ENCODE peak calls at places on chromosomes 2 and 18, in four cellular contexts. G is SK-N-SH, C is GM12878, W is HepG2. U is an unnamed sample.

GRCh38 chr2:105460048-105460732 is 61.3 kb upstream of the FHL2 start:
- DNase-seq in G (no peak), C (no peak), W (no peak), U (no peak)

GRCh38 chr18:68072744-68073143 is 556.2 kb upstream of the DSEL start:
- DNase-seq in G (no peak), C (no peak), W (no peak), U (no peak)

GRCh38 chr2:58539973-58540372 is 298.8 kb upstream of the FANCL start:
- DNase-seq in G (no peak), C (no peak), W (no peak), U (peak; percentile 22)

GRCh38 chr2:112714836-112715631 is 5.8 kb upstream of the NT5DC4 start:
- DNase-seq in G (no peak), C (no peak), W (no peak), U (no peak)

GRCh38 chr2:71889991-71890684 is 257.5 kb downstream of the CYP26B1 start:
- DNase-seq in G (no peak), C (no peak), W (no peak), U (no peak)

GRCh38 chr18:13456736-13457271 is 238.2 kb downstream of the LDLRAD4 start:
- DNase-seq in G (no peak), C (no peak), W (no peak), U (no peak)

GRCh38 chr2:43474273-43474672 is 121.6 kb downstream of the THADA start:
- DNase-seq in G (no peak), C (no peak), W (no peak), U (no peak)

GRCh38 chr2:131521961-131522781 is 5.5 kb upstream of the CCDC74A start:
- DNase-seq in G (no peak), C (no peak), W (no peak), U (no peak)

GRCh38 chr2:46390036-46390435 is 89.3 kb upstream of the TMEM247 start:
- DNase-seq in G (no peak), C (no peak), W (no peak), U (no peak)

DNA sequence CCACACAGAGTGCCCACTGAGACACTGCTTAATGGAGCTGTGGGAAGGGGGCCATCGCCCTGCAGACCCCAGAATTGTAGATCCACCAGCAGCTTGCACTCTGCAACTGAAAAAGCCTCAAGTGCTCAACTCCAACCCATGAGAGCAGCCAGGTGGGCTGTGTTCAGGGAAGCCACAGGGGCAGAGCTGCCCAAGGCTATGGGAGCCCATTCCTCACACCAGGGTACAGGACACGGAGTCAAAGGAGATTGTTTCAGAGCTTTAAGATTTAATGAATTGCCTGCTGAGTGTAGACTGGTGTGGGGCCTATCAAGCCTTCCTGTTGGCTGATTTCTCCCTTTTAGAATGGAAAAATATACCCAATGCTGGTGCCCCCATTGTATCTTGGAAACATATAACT is 17.2 kb downstream of the TPO start:
- DNase-seq in G (no peak), C (no peak), W (no peak), U (no peak)
- TF ChIP-seq FOXM1 in G (no peak), C (no peak), W (no peak), U (no peak)

DNA sequence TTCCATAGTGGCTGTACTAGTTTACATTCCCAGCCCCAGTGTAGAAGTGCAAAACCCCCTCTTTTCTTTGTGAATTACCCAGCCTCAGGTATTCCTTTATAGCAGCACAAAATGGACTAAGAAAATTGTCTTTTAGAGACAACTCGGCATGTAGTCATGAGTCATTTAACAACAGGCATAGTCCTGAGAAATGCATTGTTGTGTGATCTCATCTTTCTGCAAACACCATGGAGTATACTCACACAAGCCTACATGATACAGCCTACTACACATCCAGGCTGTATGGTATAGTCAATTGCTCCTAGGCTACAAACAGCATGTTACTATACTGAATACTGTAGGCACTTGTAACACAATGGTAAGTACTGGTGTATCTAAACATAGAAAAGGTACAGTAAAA is 44.4 kb upstream of the MBP start:
- DNase-seq in G (no peak), C (no peak), W (no peak), U (no peak)
- TF ChIP-seq FOXM1 in G (no peak), C (no peak), W (no peak), U (no peak)

DNA sequence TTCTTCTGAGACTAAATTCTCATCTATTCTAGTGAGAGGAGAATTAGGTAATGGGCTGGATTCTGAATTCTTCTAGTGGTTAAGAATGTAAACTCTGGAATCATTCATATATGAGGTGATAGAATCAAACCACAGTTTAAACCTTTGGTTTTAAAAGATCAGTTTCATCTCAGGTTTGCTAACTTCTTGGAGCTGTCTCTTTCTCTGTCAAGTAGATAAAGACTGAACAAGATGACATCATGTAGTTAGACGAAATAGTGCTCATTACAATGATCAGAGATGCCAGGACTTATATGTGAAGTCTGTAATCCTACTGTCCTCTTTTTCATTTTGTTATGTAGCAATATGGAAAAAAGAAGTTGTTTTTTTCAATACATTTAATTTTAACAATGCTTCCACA is 4.9 kb downstream of the CEBPZOS start:
- DNase-seq in G (no peak), C (no peak), W (no peak), U (no peak)
- TF ChIP-seq FOXM1 in G (no peak), C (no peak), W (no peak), U (no peak)

GRCh38 chr2:80256396-80257167 is 48.0 kb downstream of the LRRTM1 start:
- DNase-seq in G (peak; percentile 11), C (no peak), W (peak; percentile 21), U (peak; percentile 34)
- TF ChIP-seq FOXM1 in G (no peak), C (no peak), W (no peak), U (no peak)

GRCh38 chr2:128368437-128369125 is 49.9 kb upstream of the HS6ST1 start:
- DNase-seq in G (no peak), C (no peak), W (no peak), U (no peak)

GRCh38 chr2:128367601-128368359 is 49.1 kb upstream of the HS6ST1 start:
- DNase-seq in G (no peak), C (no peak), W (no peak), U (no peak)

GRCh38 chr2:128369626-128370467 is 51.2 kb upstream of the HS6ST1 start:
- DNase-seq in G (no peak), C (no peak), W (no peak), U (no peak)

GRCh38 chr2:128370468-128371247 is 52.0 kb upstream of the HS6ST1 start:
- DNase-seq in G (no peak), C (no peak), W (no peak), U (no peak)

DNA sequence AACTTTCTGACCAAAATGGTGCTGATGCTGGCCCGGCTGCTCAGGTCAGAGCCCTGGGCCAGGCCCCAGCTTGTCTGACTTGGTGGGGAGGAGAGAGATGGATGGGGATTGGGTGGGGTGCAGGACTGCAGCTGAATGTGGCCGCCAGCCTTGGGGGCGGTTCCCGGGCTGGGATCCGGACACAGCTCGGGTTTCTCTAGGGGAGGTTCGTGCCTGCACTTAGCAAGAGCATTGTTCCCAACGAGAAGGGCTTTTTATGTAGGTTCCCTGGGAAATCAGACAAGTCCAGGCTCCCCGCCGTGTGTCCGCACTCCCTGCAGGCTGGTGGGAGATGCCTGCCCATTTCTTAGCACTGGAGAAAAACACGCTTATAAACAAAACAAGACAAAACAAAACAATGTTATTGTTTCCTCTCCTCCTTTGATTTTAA is 50.5 kb upstream of the HS6ST1 start:
- DNase-seq in G (no peak), C (no peak), W (no peak), U (no peak)
- TF ChIP-seq FOXM1 in G (no peak), C (no peak), W (no peak), U (no peak)

GRCh38 chr2:196983934-196984333 is 57.4 kb upstream of the PGAP1 start:
- DNase-seq in G (no peak), C (no peak), W (no peak), U (no peak)
- TF ChIP-seq FOXM1 in G (no peak), C (no peak), W (no peak), U (no peak)

GRCh38 chr18:49238433-49239042 is 221.9 kb downstream of the DYM start:
- DNase-seq in G (peak; percentile 44), C (no peak), W (peak; percentile 38), U (peak; percentile 8)
- TF ChIP-seq FOXM1 in G (no peak), C (no peak), W (no peak), U (no peak)

DNA sequence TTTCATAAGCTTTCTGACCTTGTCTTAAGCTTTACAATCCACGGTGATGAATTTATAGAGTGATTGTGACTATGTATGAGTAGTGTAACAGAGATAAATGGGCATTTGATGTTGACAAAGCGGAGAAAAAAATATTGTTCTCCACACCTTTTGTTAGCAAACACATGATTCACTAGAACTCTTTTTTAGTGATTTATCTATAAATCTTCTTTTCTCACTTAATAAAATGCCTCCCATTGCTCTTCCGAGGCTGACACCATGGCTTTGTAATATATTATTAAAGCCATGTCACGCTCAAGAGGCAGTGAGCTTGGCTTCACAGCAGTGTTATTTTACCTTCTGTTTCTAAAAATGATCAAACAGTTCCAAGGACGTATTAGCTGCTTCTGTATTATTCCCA is 221.1 kb upstream of the LINC00305 start:
- DNase-seq in G (no peak), C (no peak), W (no peak), U (no peak)
- TF ChIP-seq FOXM1 in G (no peak), C (no peak), W (no peak), U (no peak)

DNA sequence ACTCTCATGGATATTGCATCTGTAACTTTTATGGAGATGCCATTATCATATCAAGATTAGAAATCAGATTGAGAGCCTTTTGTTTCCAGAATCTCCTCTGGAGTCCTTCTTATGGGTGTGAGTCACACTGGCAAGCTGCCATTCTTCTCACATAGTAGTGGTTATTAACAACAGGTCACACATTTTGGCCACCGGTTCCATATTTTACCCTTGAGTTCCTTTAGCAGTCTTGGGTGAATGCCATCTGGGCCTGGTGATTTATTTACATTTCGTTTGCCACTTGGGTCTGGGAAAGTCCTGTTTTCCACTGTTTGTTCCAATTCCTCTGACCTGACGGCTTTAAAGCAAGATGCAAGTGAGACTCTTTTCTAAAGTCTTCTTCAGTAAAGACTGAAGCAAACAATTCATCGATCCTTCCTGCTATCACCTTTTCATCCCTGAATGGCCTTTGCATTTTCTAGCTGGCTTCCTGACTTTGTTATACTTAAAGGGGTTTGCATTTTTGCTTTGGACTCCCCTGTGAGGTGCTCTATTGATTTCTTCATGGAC is 80.5 kb upstream of the CAVIN2 start:
- DNase-seq in G (no peak), C (no peak), W (no peak), U (no peak)
- TF ChIP-seq FOXM1 in G (peak; percentile 31), C (no peak), W (no peak), U (no peak)

U was measured in HEK293T.